ENCODE peak calls at places on chromosomes 13 and 19, in five cellular contexts. U, P, L, O and F are unnamed samples.

GRCh38 chr13:24134772-24135171 is 25.7 kb upstream of the SPATA13 start:
- DNase-seq in U (no peak), P (no peak), L (no peak), O (no peak), F (no peak)

GRCh38 chr13:40563350-40564125 is 102.9 kb downstream of the FOXO1 start:
- DNase-seq in U (no peak), P (no peak), L (no peak), O (no peak), F (no peak)

GRCh38 chr19:15108145-15108844 is 1.1 kb downstream of the SYDE1 start:
- DNase-seq in U (no peak), P (peak; percentile 55), L (no peak), O (no peak), F (no peak)

GRCh38 chr13:43776680-43777079 is 10.1 kb downstream of the ENOX1 start:
- DNase-seq in U (no peak), P (peak; percentile 31), L (no peak), O (no peak), F (no peak)

GRCh38 chr13:112845511-112846144 is 123.4 kb upstream of the MCF2L start:
- DNase-seq in U (no peak), P (no peak), L (peak; percentile 52), O (peak; percentile 43), F (no peak)

GRCh38 chr13:57666554-57666953 is 35.0 kb downstream of the PCDH17 start:
- DNase-seq in U (no peak), P (no peak), L (no peak), O (no peak), F (no peak)

GRCh38 chr19:1001538-1002166 is 1.4 kb downstream of the GRIN3B start:
- DNase-seq in U (peak; percentile 66), P (peak; percentile 80), L (peak; percentile 83), O (peak; percentile 92), F (no peak)

GRCh38 chr19:14325863-14326262 is 55.4 kb upstream of the ADGRE5 start:
- DNase-seq in U (no peak), P (no peak), L (no peak), O (no peak), F (no peak)

GRCh38 chr19:17762505-17763229 is 11.4 kb downstream of the FCHO1 start:
- DNase-seq in U (peak; percentile 47), P (peak; percentile 98), L (peak; percentile 83), O (no peak), F (no peak)

GRCh38 chr13:91045351-91046034 is 302.0 kb upstream of the MIR17HG start:
- DNase-seq in U (no peak), P (peak; percentile 25), L (no peak), O (no peak), F (no peak)

GRCh38 chr13:29713841-29714240 is 118.4 kb upstream of the SLC7A1 start:
- DNase-seq in U (no peak), P (peak; percentile 57), L (no peak), O (no peak), F (no peak)

GRCh38 chr19:2235396-2236284 is 489 bp downstream of the PLEKHJ1 start:
- DNase-seq in U (peak; percentile 87), P (peak; percentile 47), L (peak; percentile 38), O (no peak), F (no peak)

GRCh38 chr13:94704347-94705080 is 7.8 kb downstream of the SOX21 start:
- DNase-seq in U (no peak), P (peak; percentile 58), L (peak; percentile 18), O (no peak), F (no peak)

GRCh38 chr13:77207943-77208342 is 119.0 kb downstream of the MYCBP2 start:
- DNase-seq in U (no peak), P (peak; percentile 7), L (no peak), O (no peak), F (no peak)

GRCh38 chr13:113861433-113862030 is 2.3 kb downstream of the GAS6 start:
- DNase-seq in U (peak; percentile 43), P (no peak), L (no peak), O (no peak), F (no peak)

GRCh38 chr19:45778010-45778671 is 4.1 kb downstream of the DMPK start:
- DNase-seq in U (no peak), P (no peak), L (no peak), O (no peak), F (no peak)

GRCh38 chr19:46714523-46715106 is 2.3 kb downstream of the PRKD2 start:
- DNase-seq in U (no peak), P (no peak), L (no peak), O (no peak), F (no peak)

GRCh38 chr19:6766357-6767080 is 716 bp downstream of the SH2D3A start:
- DNase-seq in U (no peak), P (no peak), L (no peak), O (no peak), F (no peak)

GRCh38 chr13:51541037-51541436 is 43.2 kb upstream of the WDFY2 start:
- DNase-seq in U (no peak), P (no peak), L (no peak), O (no peak), F (no peak)

GRCh38 chr19:50377051-50377441 is 789 bp downstream of the NR1H2 start:
- DNase-seq in U (peak; percentile 65), P (peak; percentile 94), L (no peak), O (peak; percentile 88), F (no peak)

GRCh38 chr13:76667551-76667950 is 218.7 kb downstream of the KCTD12 start:
- DNase-seq in U (peak; percentile 21), P (no peak), L (no peak), O (no peak), F (no peak)

GRCh38 chr13:31409678-31410356 is 210.0 kb downstream of the B3GLCT start:
- DNase-seq in U (peak; percentile 28), P (peak; percentile 52), L (no peak), O (no peak), F (no peak)

GRCh38 chr19:7979011-7979410 is 26.4 kb downstream of the ELAVL1 start:
- DNase-seq in U (no peak), P (no peak), L (peak; percentile 14), O (peak; percentile 41), F (no peak)

GRCh38 chr19:29668746-29669609 is 3.7 kb downstream of the PLEKHF1 start:
- DNase-seq in U (no peak), P (no peak), L (no peak), O (peak; percentile 78), F (no peak)

GRCh38 chr19:38134538-38135149 is 89.4 kb downstream of the DPF1 start:
- DNase-seq in U (peak; percentile 40), P (peak; percentile 81), L (peak; percentile 39), O (no peak), F (no peak)

GRCh38 chr13:112690242-112690943 is 555 bp downstream of the ATP11A start:
- DNase-seq in U (peak; percentile 47), P (peak; percentile 64), L (peak; percentile 60), O (peak; percentile 91), F (no peak)

GRCh38 chr19:20287070-20287469 is 120.1 kb downstream of the ZNF486 start:
- DNase-seq in U (no peak), P (no peak), L (no peak), O (no peak), F (no peak)

GRCh38 chr13:111963031-111963430 is 103.9 kb upstream of the SOX1 start:
- DNase-seq in U (no peak), P (no peak), L (no peak), O (no peak), F (no peak)

GRCh38 chr19:35086455-35086854 is 29.2 kb upstream of the FXYD3 start:
- DNase-seq in U (no peak), P (no peak), L (no peak), O (peak; percentile 84), F (no peak)

GRCh38 chr19:35087393-35087792 is 28.2 kb upstream of the FXYD3 start:
- DNase-seq in U (no peak), P (no peak), L (no peak), O (no peak), F (no peak)

GRCh38 chr19:35089554-35089953 is 26.1 kb upstream of the FXYD3 start:
- DNase-seq in U (no peak), P (no peak), L (no peak), O (no peak), F (no peak)

GRCh38 chr19:35090160-35090794 is 25.3 kb upstream of the FXYD3 start:
- DNase-seq in U (peak; percentile 68), P (peak; percentile 93), L (peak; percentile 44), O (no peak), F (no peak)

GRCh38 chr19:35088514-35088913 is 27.1 kb upstream of the FXYD3 start:
- DNase-seq in U (no peak), P (no peak), L (peak; percentile 76), O (no peak), F (no peak)
- TF ChIP-seq CTCF in U (no peak), P (no peak), L (no peak), O (no peak), F (peak; percentile 18)

GRCh38 chr13:20191311-20191901 is 1.3 kb downstream of the GJB2 start:
- DNase-seq in U (peak; percentile 86), P (peak; percentile 39), L (no peak), O (no peak), F (no peak)
- TF ChIP-seq CTCF in U (no peak), P (no peak), L (no peak), O (no peak), F (no peak)

DNA sequence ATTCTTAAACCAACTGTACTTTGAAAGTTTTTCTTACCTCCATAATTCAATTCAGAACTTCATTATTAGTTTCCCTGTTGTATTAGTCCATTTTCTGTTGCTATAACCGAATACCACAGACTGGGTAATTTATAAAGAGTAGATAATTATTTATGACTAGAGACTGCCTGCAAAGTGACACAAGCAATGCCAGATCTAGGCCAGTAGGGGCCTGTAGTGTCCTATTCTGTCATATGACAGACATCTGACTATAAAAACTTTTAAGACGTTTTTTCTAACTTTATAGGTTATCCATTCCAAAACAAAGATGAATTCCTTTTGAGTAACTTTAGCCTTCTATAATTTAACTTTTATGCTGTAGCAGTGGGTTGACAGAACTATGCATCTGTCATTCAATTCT is 2783.8 kb downstream of the PCDH9 start:
- DNase-seq in U (no peak), P (peak; percentile 53), L (no peak), O (no peak), F (no peak)
- TF ChIP-seq CTCF in U (no peak), P (peak; percentile 66), L (peak; percentile 59), O (no peak), F (peak; percentile 70)

GRCh38 chr13:99039718-99040280 is 61.9 kb upstream of the DOCK9 start:
- DNase-seq in U (no peak), P (no peak), L (no peak), O (no peak), F (no peak)
- TF ChIP-seq CTCF in U (no peak), P (no peak), L (no peak), O (no peak), F (no peak)

GRCh38 chr13:27968316-27969072 is 621 bp downstream of the CDX2 start:
- DNase-seq in U (peak; percentile 21), P (peak; percentile 72), L (peak; percentile 61), O (no peak), F (peak; percentile 86)
- TF ChIP-seq CTCF in U (no peak), P (peak; percentile 17), L (no peak), O (no peak), F (no peak)

GRCh38 chr13:54733639-54734038 is 1705.0 kb downstream of the OLFM4 start:
- DNase-seq in U (no peak), P (peak; percentile 78), L (no peak), O (no peak), F (no peak)
- TF ChIP-seq CTCF in U (no peak), P (peak; percentile 77), L (no peak), O (no peak), F (no peak)

GRCh38 chr13:85806553-85807175 is 7.4 kb upstream of the SLITRK6 start:
- DNase-seq in U (no peak), P (peak; percentile 82), L (no peak), O (no peak), F (no peak)
- TF ChIP-seq CTCF in U (peak; percentile 58), P (peak; percentile 55), L (peak; percentile 91), O (peak; percentile 43), F (peak; percentile 97)